ENCODE peak calls at places on chromosomes 11 and 22, in nine cellular contexts. Y is uterus, V is testis, X is MCF 10A, S is colonic mucosa, I is glutamatergic neuron, O is neural crest cell, A is H9, C is body of pancreas. J is an unnamed sample.

GRCh38 chr11:9385288-9385902 is 943 bp downstream of the IPO7 start:
- DNase-seq in C (no peak), I (no peak), Y (no peak), V (no peak), A (peak), O (no peak), X (no peak), S (no peak), J (no peak)

GRCh38 chr22:42271906-42272305 is 1.5 kb upstream of the TCF20 start:
- DNase-seq in I (no peak), X (no peak), O (no peak), S (no peak), A (no peak), C (no peak), V (no peak), Y (no peak), J (no peak)

GRCh38 chr11:117037279-117037951 is 60.8 kb downstream of the SIK3 start:
- DNase-seq in V (no peak), X (no peak), Y (no peak), O (no peak), S (no peak), A (no peak), C (no peak), I (no peak), J (no peak)

GRCh38 chr22:20083157-20083890 is 3.3 kb downstream of the DGCR8 start:
- DNase-seq in A (no peak), C (no peak), I (no peak), V (no peak), X (no peak), O (no peak), Y (no peak), S (no peak), J (no peak)

GRCh38 chr11:91299980-91300379 is 924.6 kb upstream of the FAT3 start:
- DNase-seq in S (no peak), O (no peak), X (peak), I (no peak), C (no peak), V (no peak), A (no peak), Y (no peak), J (no peak)

GRCh38 chr11:10793470-10794255 is 15.1 kb downstream of the EIF4G2 start:
- DNase-seq in X (no peak), V (no peak), S (no peak), I (no peak), O (no peak), Y (no peak), C (no peak), A (no peak), J (no peak)

GRCh38 chr22:19896665-19897355 is 42.1 kb upstream of the GNB1L start:
- DNase-seq in Y (no peak), A (no peak), I (no peak), C (no peak), O (no peak), X (no peak), S (no peak), V (peak), J (no peak)

GRCh38 chr11:93329936-93330445 is 551 bp upstream of the DEUP1 start:
- DNase-seq in A (peak), V (peak), S (peak), C (peak), X (no peak), I (peak), O (peak), Y (no peak), J (no peak)

DNA sequence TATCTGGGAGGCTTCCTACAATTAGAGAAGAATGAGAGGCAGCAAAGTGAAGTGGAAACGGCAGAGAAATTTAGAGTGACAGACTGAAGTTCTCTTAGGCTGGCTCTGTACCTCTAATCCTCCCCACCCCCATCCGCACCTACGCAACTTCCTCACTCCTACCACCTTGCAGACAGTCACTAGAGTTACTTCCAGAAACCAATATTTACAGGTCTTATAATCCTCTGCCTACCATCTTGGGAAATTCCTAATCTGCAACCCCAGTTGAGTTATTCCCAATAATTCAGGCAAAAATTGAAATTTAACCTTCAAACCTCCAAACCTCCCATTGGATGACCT is 71.7 kb downstream of the PAK1 start:
- DNase-seq in O (no peak), X (peak), C (no peak), Y (no peak), I (no peak), S (no peak), A (no peak), V (no peak), J (no peak)
- TF ChIP-seq CTCF in O (no peak), X (no peak), C (no peak), Y (no peak), I (no peak), S (no peak), A (no peak), V (no peak), J (no peak)

GRCh38 chr22:29799217-29799680 is 32.1 kb downstream of the UQCR10 start:
- DNase-seq in X (peak), O (no peak), S (peak), I (no peak), V (peak), Y (peak), C (peak), A (no peak), J (peak)
- TF ChIP-seq CTCF in X (no peak), O (no peak), S (no peak), I (no peak), V (no peak), Y (no peak), C (no peak), A (no peak), J (no peak)

GRCh38 chr11:22928207-22928917 is 68.1 kb upstream of the CCDC179 start:
- DNase-seq in O (no peak), V (no peak), Y (no peak), C (no peak), I (no peak), A (no peak), X (peak), S (no peak), J (no peak)
- TF ChIP-seq CTCF in O (no peak), V (no peak), Y (no peak), C (no peak), I (no peak), A (peak), X (no peak), S (no peak), J (no peak)

GRCh38 chr22:47292546-47293320 is 530.3 kb downstream of the TBC1D22A start:
- DNase-seq in C (peak), O (no peak), V (peak), I (no peak), X (peak), Y (peak), S (no peak), A (no peak), J (no peak)
- TF ChIP-seq CTCF in C (no peak), O (no peak), V (no peak), I (no peak), X (no peak), Y (no peak), S (no peak), A (no peak), J (no peak)

J was measured in omental fat pad.